ENCODE peak calls at places on chromosomes 16 and 17, in seven cellular contexts. W is activated naive CD8-positive, alpha-beta T cell treated with anti-CD3 and anti-CD28 coated beads for 36 hours; A is SK-N-SH; Y is stimulated activated naive CD8-positive, alpha-beta T cell treated with anti-CD3 and anti-CD28 coated beads, Interleukin-15, Interleukin-2, amounts not matched to agents 100 U/mL and 50 U/mL, for 24 hours; K is upper lobe of right lung; S is thyroid gland; I is non-pigmented ciliary epithelial cell. B is an unnamed sample.

GRCh38 chr16:787978-788398 is at the start of gene RPUSD1:
- DNase-seq in Y (no peak), K (peak; percentile 75), A (no peak), I (no peak), S (no peak), W (no peak), B (no peak)

GRCh38 chr16:7148606-7149005 is 184.0 kb upstream of the RBFOX1 start:
- DNase-seq in K (no peak), Y (no peak), W (no peak), S (peak; percentile 26), I (no peak), A (no peak), B (no peak)

GRCh38 chr16:68656771-68657170 is 11.7 kb downstream of the CDH3 start:
- DNase-seq in A (no peak), Y (no peak), I (no peak), K (peak; percentile 22), W (no peak), S (no peak), B (no peak)

GRCh38 chr16:76371441-76371840 is 94.2 kb downstream of the CNTNAP4 start:
- DNase-seq in W (no peak), I (no peak), K (no peak), S (no peak), Y (no peak), A (no peak), B (no peak)

GRCh38 chr16:82192665-82193064 is 22.6 kb upstream of the MPHOSPH6 start:
- DNase-seq in A (no peak), S (no peak), W (peak; percentile 7), I (peak; percentile 48), K (no peak), Y (peak; percentile 33), B (no peak)

GRCh38 chr16:11452746-11453344 is 107.6 kb downstream of the RMI2 start:
- DNase-seq in A (no peak), W (no peak), S (no peak), K (no peak), Y (no peak), I (no peak), B (no peak)

GRCh38 chr17:61314368-61315078 is 85.1 kb upstream of the TBX2 start:
- DNase-seq in A (peak; percentile 69), Y (no peak), W (no peak), K (no peak), I (no peak), S (peak; percentile 76), B (peak; percentile 21)

GRCh38 chr16:82061861-82062525 is 26.9 kb downstream of the HSD17B2 start:
- DNase-seq in I (no peak), S (no peak), K (no peak), W (no peak), A (peak; percentile 13), Y (peak; percentile 6), B (peak; percentile 27)

GRCh38 chr16:82700541-82701240 is 73.9 kb downstream of the CDH13 start:
- DNase-seq in A (no peak), Y (no peak), I (peak; percentile 38), S (no peak), W (no peak), K (no peak), B (no peak)

GRCh38 chr16:72501739-72502653 is 330.0 kb upstream of the PMFBP1 start:
- DNase-seq in W (peak; percentile 42), Y (peak; percentile 50), I (peak; percentile 43), S (peak; percentile 66), K (no peak), A (peak; percentile 75), B (peak; percentile 21)

GRCh38 chr17:74241434-74241833 is 28.1 kb downstream of the TTYH2 start:
- DNase-seq in W (no peak), A (no peak), Y (no peak), S (peak; percentile 84), I (no peak), K (peak; percentile 73), B (no peak)

GRCh38 chr16:81099958-81100357 is 3.8 kb upstream of the GCSH start:
- DNase-seq in S (no peak), A (no peak), K (no peak), Y (no peak), I (no peak), W (no peak), B (no peak)

GRCh38 chr16:64356267-64356666 is 765.6 kb downstream of the CDH11 start:
- DNase-seq in Y (no peak), I (peak; percentile 55), W (no peak), S (no peak), A (no peak), K (no peak), B (no peak)

GRCh38 chr17:42950044-42950783 is 14.0 kb downstream of the AARSD1 start:
- DNase-seq in I (no peak), A (no peak), Y (no peak), K (no peak), S (no peak), W (no peak), B (no peak)

GRCh38 chr16:69344171-69344570 is 4.6 kb downstream of the NIP7 start:
- DNase-seq in S (no peak), K (no peak), I (no peak), Y (no peak), A (no peak), W (no peak), B (no peak)

GRCh38 chr16:23145186-23145585 is 4.1 kb downstream of the USP31 start:
- DNase-seq in W (no peak), K (no peak), S (peak; percentile 23), I (no peak), A (no peak), Y (no peak), B (no peak)

GRCh38 chr17:31838641-31839225 is 20.3 kb downstream of the COPRS start:
- DNase-seq in S (no peak), K (no peak), W (no peak), A (no peak), I (no peak), Y (no peak), B (no peak)

B was measured in body of pancreas.